ENCODE peak calls at places on chromosome 11, in five cellular contexts. J is SJSA1, V is T-cell, R is H54, F is fibroblast of mammary gland. S is an unnamed sample.
A peak's percentile ranks its signal among the peaks of the same experiment; 100 is the strongest.

GRCh38 chr11:58622344-58622743 is at the start of gene CNTF:
- DNase-seq in J (no peak), V (no peak), R (no peak), F (peak; percentile 3), S (no peak)

GRCh38 chr11:107583629-107584195 is 7.2 kb upstream of the ELMOD1 start:
- DNase-seq in J (no peak), V (no peak), R (no peak), F (peak; percentile 37), S (no peak)

GRCh38 chr11:116605543-116605942 is 167.2 kb downstream of the BUD13 start:
- DNase-seq in J (peak; percentile 2), V (no peak), R (no peak), F (peak; percentile 6), S (no peak)

GRCh38 chr11:8906629-8907028 is 4.4 kb upstream of the AKIP1 start:
- DNase-seq in J (peak; percentile 11), V (no peak), R (peak; percentile 69), F (peak; percentile 85), S (no peak)

GRCh38 chr11:20027546-20028014 is 132.7 kb downstream of the DBX1 start:
- DNase-seq in J (no peak), V (no peak), R (no peak), F (no peak), S (no peak)

GRCh38 chr11:7514099-7514725 is 413 bp downstream of the PPFIBP2 start:
- DNase-seq in J (no peak), V (no peak), R (no peak), F (no peak), S (no peak)

GRCh38 chr11:2963112-2963754 is 28.9 kb downstream of the NAP1L4 start:
- DNase-seq in J (no peak), V (no peak), R (no peak), F (no peak), S (no peak)

GRCh38 chr11:69249641-69250502 is 44.1 kb upstream of the MYEOV start:
- DNase-seq in J (no peak), V (no peak), R (no peak), F (peak; percentile 8), S (no peak)

GRCh38 chr11:108766596-108767173 is 101.8 kb downstream of the DDX10 start:
- DNase-seq in J (no peak), V (no peak), R (no peak), F (no peak), S (no peak)

GRCh38 chr11:28666632-28667031 is 558.4 kb downstream of the METTL15 start:
- DNase-seq in J (no peak), V (no peak), R (no peak), F (peak; percentile 79), S (no peak)

GRCh38 chr11:127054153-127054552 is 53.6 kb upstream of the KIRREL3 start:
- DNase-seq in J (no peak), V (no peak), R (no peak), F (no peak), S (no peak)

GRCh38 chr11:111604392-111605009 is 2.3 kb downstream of the SIK2 start:
- DNase-seq in J (peak; percentile 17), V (no peak), R (no peak), F (peak; percentile 69), S (no peak)

GRCh38 chr11:107689317-107690202 is 22.3 kb downstream of the SLN start:
- DNase-seq in J (peak; percentile 14), V (peak; percentile 42), R (no peak), F (peak; percentile 64), S (peak; percentile 17)

GRCh38 chr11:15525582-15525981 is 410.9 kb downstream of the INSC start:
- DNase-seq in J (no peak), V (no peak), R (no peak), F (no peak), S (no peak)

GRCh38 chr11:19673924-19674390 is 38.7 kb upstream of the NAV2 start:
- DNase-seq in J (no peak), V (no peak), R (no peak), F (peak; percentile 42), S (no peak)

GRCh38 chr11:33778682-33779081 is 4.4 kb upstream of the FBXO3 start:
- DNase-seq in J (peak; percentile 19), V (no peak), R (peak; percentile 31), F (peak; percentile 84), S (no peak)

GRCh38 chr11:72069200-72069599 is 11.1 kb downstream of the NUMA1 start:
- DNase-seq in J (no peak), V (no peak), R (no peak), F (peak; percentile 38), S (no peak)

GRCh38 chr11:69657456-69657910 is 16.5 kb downstream of the CCND1 start:
- DNase-seq in J (no peak), V (no peak), R (no peak), F (no peak), S (no peak)

GRCh38 chr11:106379712-106380111 is 302.2 kb downstream of the AASDHPPT start:
- DNase-seq in J (no peak), V (no peak), R (no peak), F (no peak), S (no peak)

GRCh38 chr11:63280920-63281319 is 37.5 kb upstream of the SLC22A25 start:
- DNase-seq in J (no peak), V (no peak), R (no peak), F (no peak), S (no peak)

GRCh38 chr11:120134931-120135228 is 3.0 kb downstream of the TRIM29 start:
- DNase-seq in J (no peak), V (no peak), R (no peak), F (no peak), S (no peak)

GRCh38 chr11:1870721-1871466 is 18.0 kb downstream of the LSP1 start:
- DNase-seq in J (peak; percentile 52), V (peak; percentile 58), R (no peak), F (no peak), S (no peak)

GRCh38 chr11:104967493-104968364 is 645 bp downstream of the CASP4 start:
- DNase-seq in J (peak; percentile 10), V (no peak), R (no peak), F (peak; percentile 28), S (no peak)

GRCh38 chr11:125123947-125124633 is 12.7 kb upstream of the TMEM218 start:
- DNase-seq in J (no peak), V (no peak), R (peak; percentile 40), F (peak; percentile 79), S (no peak)

GRCh38 chr11:32012066-32012465 is 78.8 kb upstream of the RCN1 start:
- DNase-seq in J (no peak), V (no peak), R (no peak), F (no peak), S (no peak)

GRCh38 chr11:126607374-126607773 is 251.9 kb downstream of the ST3GAL4 start:
- DNase-seq in J (peak; percentile 46), V (no peak), R (peak; percentile 49), F (peak; percentile 59), S (no peak)

GRCh38 chr11:107848345-107848744 is 10.2 kb downstream of the SLC35F2 start:
- DNase-seq in J (no peak), V (no peak), R (no peak), F (no peak), S (no peak)

GRCh38 chr11:69931060-69931910 is 112.1 kb upstream of the FGF3 start:
- DNase-seq in J (no peak), V (no peak), R (no peak), F (no peak), S (no peak)

GRCh38 chr11:45170484-45170883 is 24.0 kb downstream of the PRDM11 start:
- DNase-seq in J (no peak), V (no peak), R (no peak), F (no peak), S (no peak)

S was measured in effector CD8-positive, alpha-beta T cell.